ENCODE peak calls at places on chromosomes 13 and 19, in eight cellular contexts. One of them, this sample, is unnamed.

GRCh38 chr19:36876993-36877938 is 26.6 kb downstream of the ZNF345 start:
- DNase-seq in body of pancreas: no peak
- DNase-seq in uterus: no peak
- DNase-seq in breast epithelium: no peak
- DNase-seq in gastrocnemius medialis: no peak
- DNase-seq in ovary: no peak
- DNase-seq in tibial nerve: no peak
- DNase-seq in heart left ventricle: no peak
- DNase-seq in this sample: no peak

GRCh38 chr19:8120636-8121480 is 28.5 kb downstream of the FBN3 start:
- DNase-seq in body of pancreas: no peak
- DNase-seq in uterus: no peak
- DNase-seq in breast epithelium: no peak
- DNase-seq in gastrocnemius medialis: no peak
- DNase-seq in ovary: no peak
- DNase-seq in tibial nerve: no peak
- DNase-seq in heart left ventricle: no peak
- DNase-seq in this sample: no peak

GRCh38 chr19:5166262-5166661 is 174.3 kb downstream of the PTPRS start:
- DNase-seq in body of pancreas: no peak
- DNase-seq in uterus: no peak
- DNase-seq in breast epithelium: no peak
- DNase-seq in gastrocnemius medialis: no peak
- DNase-seq in ovary: no peak
- DNase-seq in tibial nerve: no peak
- DNase-seq in heart left ventricle: no peak
- DNase-seq in this sample: no peak

GRCh38 chr19:16571689-16572331 is 405 bp downstream of the SLC35E1 start:
- DNase-seq in body of pancreas: no peak
- DNase-seq in uterus: no peak
- DNase-seq in breast epithelium: no peak
- DNase-seq in gastrocnemius medialis: no peak
- DNase-seq in ovary: peak; percentile 36
- DNase-seq in tibial nerve: no peak
- DNase-seq in heart left ventricle: peak; percentile 44
- DNase-seq in this sample: no peak

GRCh38 chr19:6579450-6580178 is 11.3 kb downstream of the CD70 start:
- DNase-seq in body of pancreas: no peak
- DNase-seq in uterus: no peak
- DNase-seq in breast epithelium: no peak
- DNase-seq in gastrocnemius medialis: no peak
- DNase-seq in ovary: no peak
- DNase-seq in tibial nerve: no peak
- DNase-seq in heart left ventricle: no peak
- DNase-seq in this sample: no peak

GRCh38 chr13:104577029-104577820 is 1511.0 kb upstream of the SLC10A2 start:
- DNase-seq in body of pancreas: no peak
- DNase-seq in uterus: no peak
- DNase-seq in breast epithelium: no peak
- DNase-seq in gastrocnemius medialis: no peak
- DNase-seq in ovary: no peak
- DNase-seq in tibial nerve: no peak
- DNase-seq in heart left ventricle: no peak
- DNase-seq in this sample: no peak

GRCh38 chr13:113542751-113543424 is 41.7 kb upstream of the TFDP1 start:
- DNase-seq in body of pancreas: no peak
- DNase-seq in uterus: no peak
- DNase-seq in breast epithelium: peak; percentile 10
- DNase-seq in gastrocnemius medialis: no peak
- DNase-seq in ovary: no peak
- DNase-seq in tibial nerve: no peak
- DNase-seq in heart left ventricle: peak; percentile 12
- DNase-seq in this sample: no peak

GRCh38 chr19:40872209-40872608 is 9.8 kb downstream of the CYP2A7 start:
- DNase-seq in body of pancreas: no peak
- DNase-seq in uterus: no peak
- DNase-seq in breast epithelium: no peak
- DNase-seq in gastrocnemius medialis: no peak
- DNase-seq in ovary: no peak
- DNase-seq in tibial nerve: no peak
- DNase-seq in heart left ventricle: no peak
- DNase-seq in this sample: no peak

GRCh38 chr13:69857188-69857821 is 250.3 kb upstream of the ATXN8OS start:
- DNase-seq in body of pancreas: no peak
- DNase-seq in uterus: no peak
- DNase-seq in breast epithelium: no peak
- DNase-seq in gastrocnemius medialis: no peak
- DNase-seq in ovary: no peak
- DNase-seq in tibial nerve: no peak
- DNase-seq in heart left ventricle: no peak
- DNase-seq in this sample: no peak

GRCh38 chr19:21398851-21399250 is 1.9 kb downstream of the ZNF493 start:
- DNase-seq in body of pancreas: no peak
- DNase-seq in uterus: no peak
- DNase-seq in breast epithelium: no peak
- DNase-seq in gastrocnemius medialis: no peak
- DNase-seq in ovary: no peak
- DNase-seq in tibial nerve: no peak
- DNase-seq in heart left ventricle: no peak
- DNase-seq in this sample: no peak

GRCh38 chr19:1271528-1272422 is 2.6 kb downstream of the CIRBP start:
- DNase-seq in body of pancreas: no peak
- DNase-seq in uterus: no peak
- DNase-seq in breast epithelium: no peak
- DNase-seq in gastrocnemius medialis: no peak
- DNase-seq in ovary: peak; percentile 49
- DNase-seq in tibial nerve: no peak
- DNase-seq in heart left ventricle: no peak
- DNase-seq in this sample: no peak

GRCh38 chr19:36225219-36225892 is 10.4 kb downstream of the ZNF146 start:
- DNase-seq in body of pancreas: no peak
- DNase-seq in uterus: no peak
- DNase-seq in breast epithelium: no peak
- DNase-seq in gastrocnemius medialis: no peak
- DNase-seq in ovary: no peak
- DNase-seq in tibial nerve: no peak
- DNase-seq in heart left ventricle: no peak
- DNase-seq in this sample: no peak

GRCh38 chr19:46481947-46482346 is 10.6 kb upstream of the PNMA8A start:
- DNase-seq in body of pancreas: no peak
- DNase-seq in uterus: peak; percentile 64
- DNase-seq in breast epithelium: no peak
- DNase-seq in gastrocnemius medialis: no peak
- DNase-seq in ovary: peak; percentile 59
- DNase-seq in tibial nerve: peak; percentile 40
- DNase-seq in heart left ventricle: no peak
- DNase-seq in this sample: no peak

GRCh38 chr19:339262-339887 is 5.2 kb downstream of the MIER2 start:
- DNase-seq in body of pancreas: no peak
- DNase-seq in uterus: no peak
- DNase-seq in breast epithelium: no peak
- DNase-seq in gastrocnemius medialis: no peak
- DNase-seq in ovary: no peak
- DNase-seq in tibial nerve: no peak
- DNase-seq in heart left ventricle: no peak
- DNase-seq in this sample: no peak

GRCh38 chr13:20990910-20991525 is 70.4 kb downstream of the LATS2 start:
- DNase-seq in body of pancreas: no peak
- DNase-seq in uterus: no peak
- DNase-seq in breast epithelium: no peak
- DNase-seq in gastrocnemius medialis: no peak
- DNase-seq in ovary: no peak
- DNase-seq in tibial nerve: no peak
- DNase-seq in heart left ventricle: no peak
- DNase-seq in this sample: no peak

GRCh38 chr19:6539514-6539913 is 8.7 kb downstream of the TNFSF9 start:
- DNase-seq in body of pancreas: no peak
- DNase-seq in uterus: no peak
- DNase-seq in breast epithelium: no peak
- DNase-seq in gastrocnemius medialis: no peak
- DNase-seq in ovary: no peak
- DNase-seq in tibial nerve: no peak
- DNase-seq in heart left ventricle: no peak
- DNase-seq in this sample: no peak

GRCh38 chr13:32048816-32049215 is 17.2 kb downstream of the FRY start:
- DNase-seq in body of pancreas: no peak
- DNase-seq in uterus: no peak
- DNase-seq in breast epithelium: no peak
- DNase-seq in gastrocnemius medialis: peak; percentile 18
- DNase-seq in ovary: no peak
- DNase-seq in tibial nerve: no peak
- DNase-seq in heart left ventricle: no peak
- DNase-seq in this sample: no peak

GRCh38 chr19:480016-480855 is 16.1 kb upstream of the MADCAM1 start:
- DNase-seq in body of pancreas: peak; percentile 87
- DNase-seq in uterus: peak; percentile 70
- DNase-seq in breast epithelium: peak; percentile 83
- DNase-seq in gastrocnemius medialis: no peak
- DNase-seq in ovary: peak; percentile 64
- DNase-seq in tibial nerve: peak; percentile 86
- DNase-seq in heart left ventricle: peak; percentile 93
- DNase-seq in this sample: no peak

GRCh38 chr19:5711713-5712161 is 8.2 kb downstream of the LONP1 start:
- DNase-seq in body of pancreas: no peak
- DNase-seq in uterus: no peak
- DNase-seq in breast epithelium: no peak
- DNase-seq in gastrocnemius medialis: no peak
- DNase-seq in ovary: no peak
- DNase-seq in tibial nerve: no peak
- DNase-seq in heart left ventricle: no peak
- DNase-seq in this sample: no peak

GRCh38 chr13:97306646-97307045 is 84.5 kb downstream of the MBNL2 start:
- DNase-seq in body of pancreas: no peak
- DNase-seq in uterus: no peak
- DNase-seq in breast epithelium: no peak
- DNase-seq in gastrocnemius medialis: no peak
- DNase-seq in ovary: no peak
- DNase-seq in tibial nerve: no peak
- DNase-seq in heart left ventricle: no peak
- DNase-seq in this sample: no peak
- TF ChIP-seq POLR2A in body of pancreas: no peak
- TF ChIP-seq POLR2A in uterus: no peak
- TF ChIP-seq POLR2A in breast epithelium: no peak
- TF ChIP-seq POLR2A in gastrocnemius medialis: no peak
- TF ChIP-seq POLR2A in ovary: no peak
- TF ChIP-seq POLR2A in tibial nerve: no peak
- TF ChIP-seq POLR2A in heart left ventricle: no peak
- TF ChIP-seq POLR2A in this sample: no peak

DNA sequence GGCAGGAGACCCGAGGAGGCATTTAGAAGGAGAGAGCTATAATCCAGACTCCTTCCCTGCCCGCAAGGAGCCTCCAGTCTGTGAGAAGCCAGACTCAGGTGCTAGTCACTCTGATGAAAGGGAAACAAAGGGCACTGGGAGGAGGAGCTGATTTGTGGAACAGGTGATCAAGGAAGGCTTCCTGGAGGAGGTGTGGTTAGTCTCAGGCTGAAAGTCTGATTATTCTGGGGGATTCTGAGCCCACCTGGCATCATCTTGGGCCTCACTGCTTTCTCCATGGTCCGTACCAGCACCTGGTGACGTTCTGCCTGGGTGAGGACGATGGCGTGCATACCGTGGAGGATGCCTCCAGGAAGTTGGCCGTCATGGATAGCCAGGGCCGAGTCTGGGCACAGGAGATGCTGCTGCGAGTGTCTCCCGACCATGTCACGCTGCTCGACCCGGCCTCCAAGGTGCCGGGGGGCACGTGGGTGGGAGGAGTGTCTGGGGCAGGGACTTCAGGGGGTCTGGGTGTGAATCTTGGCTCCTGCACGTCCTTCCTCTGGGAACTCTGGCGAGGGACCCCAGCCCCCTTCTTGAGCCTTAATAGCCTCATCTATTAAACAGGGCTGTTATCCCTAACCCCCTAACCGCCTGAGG is 3.9 kb downstream of the EPS8L1 start:
- DNase-seq in body of pancreas: no peak
- DNase-seq in uterus: no peak
- DNase-seq in breast epithelium: no peak
- DNase-seq in gastrocnemius medialis: no peak
- DNase-seq in ovary: no peak
- DNase-seq in tibial nerve: no peak
- DNase-seq in heart left ventricle: no peak
- DNase-seq in this sample: no peak
- H3K4me3 ChIP-seq in body of pancreas: no peak overlapping the region
- H3K4me3 ChIP-seq in uterus: no peak overlapping the region
- H3K4me3 ChIP-seq in breast epithelium: no peak overlapping the region
- H3K4me3 ChIP-seq in gastrocnemius medialis: no peak overlapping the region
- H3K4me3 ChIP-seq in ovary: no peak overlapping the region
- H3K4me3 ChIP-seq in tibial nerve: no peak overlapping the region
- H3K4me3 ChIP-seq in heart left ventricle: peak overlapping the region; percentile 70
- H3K4me3 ChIP-seq in this sample: peak overlapping the region; percentile 46

DNA sequence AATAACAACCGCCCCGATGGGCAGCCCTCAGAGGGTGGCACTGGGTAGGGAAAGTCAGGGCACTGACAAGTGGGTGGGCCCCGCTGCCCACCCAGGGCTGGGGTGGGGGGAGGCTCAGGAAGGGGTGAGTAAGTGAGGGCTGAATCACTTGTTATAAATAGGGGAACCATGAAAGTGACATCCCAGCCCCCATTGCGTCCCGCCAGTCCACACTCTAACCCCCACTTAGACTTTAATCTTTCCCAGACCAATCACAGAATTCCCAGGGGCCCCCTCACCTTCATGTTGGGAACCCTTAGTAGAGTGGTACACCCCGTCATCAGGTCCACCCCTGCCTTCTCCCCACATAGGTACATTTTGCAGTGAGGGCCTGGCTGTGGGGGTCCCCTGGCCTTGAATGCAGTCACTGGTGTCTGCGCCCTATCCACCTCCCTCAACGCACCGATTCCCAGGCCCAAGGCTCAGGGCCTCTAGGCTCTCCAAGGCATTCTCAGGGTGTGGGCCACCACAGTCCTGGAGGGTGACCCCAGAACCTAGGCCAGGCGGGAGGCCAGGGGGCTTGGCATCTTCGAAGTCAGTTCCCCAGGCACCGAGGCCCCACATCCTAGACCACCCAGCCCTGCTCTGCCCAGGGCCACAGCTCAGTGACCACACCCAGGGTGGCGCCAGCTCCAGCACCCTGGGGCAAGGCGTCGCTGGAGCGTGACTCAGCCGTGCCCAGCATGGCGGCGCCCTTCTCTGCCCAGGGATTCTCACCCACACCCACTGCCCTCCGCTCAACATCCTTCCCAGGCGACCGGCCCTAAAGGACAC is 36.8 kb upstream of the NANOS3 start:
- DNase-seq in body of pancreas: no peak
- DNase-seq in uterus: no peak
- DNase-seq in breast epithelium: peak; percentile 76
- DNase-seq in gastrocnemius medialis: no peak
- DNase-seq in ovary: peak; percentile 59
- DNase-seq in tibial nerve: peak; percentile 37
- DNase-seq in heart left ventricle: peak; percentile 71
- DNase-seq in this sample: no peak
- TF ChIP-seq POLR2A in body of pancreas: no peak
- TF ChIP-seq POLR2A in uterus: no peak
- TF ChIP-seq POLR2A in breast epithelium: peak; percentile 10
- TF ChIP-seq POLR2A in gastrocnemius medialis: peak; percentile 46
- TF ChIP-seq POLR2A in ovary: no peak
- TF ChIP-seq POLR2A in tibial nerve: no peak
- TF ChIP-seq POLR2A in heart left ventricle: no peak
- TF ChIP-seq POLR2A in this sample: peak; percentile 38

GRCh38 chr19:50550594-50550966 is 17.7 kb downstream of the LRRC4B start:
- DNase-seq in body of pancreas: no peak
- DNase-seq in uterus: no peak
- DNase-seq in breast epithelium: no peak
- DNase-seq in gastrocnemius medialis: no peak
- DNase-seq in ovary: no peak
- DNase-seq in tibial nerve: no peak
- DNase-seq in heart left ventricle: no peak
- DNase-seq in this sample: no peak
- H3K4me3 ChIP-seq in body of pancreas: no peak overlapping the region
- H3K4me3 ChIP-seq in uterus: peak overlapping the region; percentile 14
- H3K4me3 ChIP-seq in breast epithelium: peak overlapping the region; percentile 19
- H3K4me3 ChIP-seq in gastrocnemius medialis: peak overlapping the region; percentile 18
- H3K4me3 ChIP-seq in ovary: no peak overlapping the region
- H3K4me3 ChIP-seq in tibial nerve: peak overlapping the region; percentile 11
- H3K4me3 ChIP-seq in heart left ventricle: no peak overlapping the region
- H3K4me3 ChIP-seq in this sample: peak overlapping the region; percentile 32

This sample was measured in esophagus squamous epithelium.